ENCODE peak calls at places on chromosomes 4 and X, in five cellular contexts. One of them, this sample, is unnamed.

GRCh38 chr4:5996641-5997040 is 21.6 kb downstream of the C4orf50 start:
- DNase-seq in NCI-H1092 treated with DMSO at 0.1 percent for 48 hours: peak
- DNase-seq in AG04450: no peak
- DNase-seq in activated CD4-positive, alpha-beta T cell treated with anti-CD3 and anti-CD28 coated beads for 4 hours: no peak
- DNase-seq in NCI-H345: peak
- DNase-seq in this sample: no peak

GRCh38 chr4:915595-915994 is 16.5 kb downstream of the GAK start:
- DNase-seq in NCI-H1092 treated with DMSO at 0.1 percent for 48 hours: no peak
- DNase-seq in AG04450: no peak
- DNase-seq in activated CD4-positive, alpha-beta T cell treated with anti-CD3 and anti-CD28 coated beads for 4 hours: no peak
- DNase-seq in NCI-H345: no peak
- DNase-seq in this sample: no peak

GRCh38 chr4:99885063-99885664 is 9.1 kb downstream of the LAMTOR3 start:
- DNase-seq in NCI-H1092 treated with DMSO at 0.1 percent for 48 hours: peak
- DNase-seq in AG04450: no peak
- DNase-seq in activated CD4-positive, alpha-beta T cell treated with anti-CD3 and anti-CD28 coated beads for 4 hours: peak
- DNase-seq in NCI-H345: peak
- DNase-seq in this sample: peak

GRCh38 chr4:176031927-176032326 is 33.7 kb upstream of the WDR17 start:
- DNase-seq in NCI-H1092 treated with DMSO at 0.1 percent for 48 hours: no peak
- DNase-seq in AG04450: no peak
- DNase-seq in activated CD4-positive, alpha-beta T cell treated with anti-CD3 and anti-CD28 coated beads for 4 hours: no peak
- DNase-seq in NCI-H345: no peak
- DNase-seq in this sample: no peak

GRCh38 chrX:10117864-10118377 is 38.9 kb upstream of the CLCN4 start:
- DNase-seq in NCI-H1092 treated with DMSO at 0.1 percent for 48 hours: no peak
- DNase-seq in AG04450: no peak
- DNase-seq in activated CD4-positive, alpha-beta T cell treated with anti-CD3 and anti-CD28 coated beads for 4 hours: no peak
- DNase-seq in NCI-H345: no peak
- DNase-seq in this sample: no peak

GRCh38 chrX:46837543-46838481 is 969 bp downstream of the RP2 start:
- DNase-seq in NCI-H1092 treated with DMSO at 0.1 percent for 48 hours: no peak
- DNase-seq in AG04450: no peak
- DNase-seq in activated CD4-positive, alpha-beta T cell treated with anti-CD3 and anti-CD28 coated beads for 4 hours: no peak
- DNase-seq in NCI-H345: no peak
- DNase-seq in this sample: no peak

GRCh38 chr4:40614031-40614430 is 15.6 kb downstream of the RBM47 start:
- DNase-seq in NCI-H1092 treated with DMSO at 0.1 percent for 48 hours: no peak
- DNase-seq in AG04450: no peak
- DNase-seq in activated CD4-positive, alpha-beta T cell treated with anti-CD3 and anti-CD28 coated beads for 4 hours: no peak
- DNase-seq in NCI-H345: no peak
- DNase-seq in this sample: no peak

GRCh38 chr4:26459054-26459755 is 31.1 kb downstream of the CCKAR start:
- DNase-seq in NCI-H1092 treated with DMSO at 0.1 percent for 48 hours: peak
- DNase-seq in AG04450: peak
- DNase-seq in activated CD4-positive, alpha-beta T cell treated with anti-CD3 and anti-CD28 coated beads for 4 hours: no peak
- DNase-seq in NCI-H345: no peak
- DNase-seq in this sample: peak

GRCh38 chr4:92183825-92184224 is 119.9 kb upstream of the GRID2 start:
- DNase-seq in NCI-H1092 treated with DMSO at 0.1 percent for 48 hours: no peak
- DNase-seq in AG04450: no peak
- DNase-seq in activated CD4-positive, alpha-beta T cell treated with anti-CD3 and anti-CD28 coated beads for 4 hours: no peak
- DNase-seq in NCI-H345: no peak
- DNase-seq in this sample: no peak

GRCh38 chr4:48379587-48380140 is 38.3 kb downstream of the SLAIN2 start:
- DNase-seq in NCI-H1092 treated with DMSO at 0.1 percent for 48 hours: no peak
- DNase-seq in AG04450: no peak
- DNase-seq in activated CD4-positive, alpha-beta T cell treated with anti-CD3 and anti-CD28 coated beads for 4 hours: no peak
- DNase-seq in NCI-H345: no peak
- DNase-seq in this sample: no peak

GRCh38 chr4:108834787-108835384 is 72.0 kb upstream of the ETNPPL start:
- DNase-seq in NCI-H1092 treated with DMSO at 0.1 percent for 48 hours: peak
- DNase-seq in AG04450: peak
- DNase-seq in activated CD4-positive, alpha-beta T cell treated with anti-CD3 and anti-CD28 coated beads for 4 hours: no peak
- DNase-seq in NCI-H345: no peak
- DNase-seq in this sample: no peak

GRCh38 chr4:48907706-48908477 is 1.3 kb upstream of the OCIAD2 start:
- DNase-seq in NCI-H1092 treated with DMSO at 0.1 percent for 48 hours: no peak
- DNase-seq in AG04450: no peak
- DNase-seq in activated CD4-positive, alpha-beta T cell treated with anti-CD3 and anti-CD28 coated beads for 4 hours: no peak
- DNase-seq in NCI-H345: no peak
- DNase-seq in this sample: no peak

GRCh38 chr4:150348079-150348478 is 233.9 kb upstream of the MAB21L2 start:
- DNase-seq in NCI-H1092 treated with DMSO at 0.1 percent for 48 hours: no peak
- DNase-seq in AG04450: no peak
- DNase-seq in activated CD4-positive, alpha-beta T cell treated with anti-CD3 and anti-CD28 coated beads for 4 hours: no peak
- DNase-seq in NCI-H345: no peak
- DNase-seq in this sample: no peak

GRCh38 chrX:135931644-135932487 is 38.4 kb downstream of the SAGE1 start:
- DNase-seq in NCI-H1092 treated with DMSO at 0.1 percent for 48 hours: peak
- DNase-seq in AG04450: no peak
- DNase-seq in activated CD4-positive, alpha-beta T cell treated with anti-CD3 and anti-CD28 coated beads for 4 hours: peak
- DNase-seq in NCI-H345: peak
- DNase-seq in this sample: peak

GRCh38 chr4:72295966-72296557 is 264.3 kb downstream of the NPFFR2 start:
- DNase-seq in NCI-H1092 treated with DMSO at 0.1 percent for 48 hours: peak
- DNase-seq in AG04450: peak
- DNase-seq in activated CD4-positive, alpha-beta T cell treated with anti-CD3 and anti-CD28 coated beads for 4 hours: no peak
- DNase-seq in NCI-H345: peak
- DNase-seq in this sample: no peak

GRCh38 chr4:13918110-13918509 is 290.6 kb upstream of the BOD1L1 start:
- DNase-seq in NCI-H1092 treated with DMSO at 0.1 percent for 48 hours: no peak
- DNase-seq in AG04450: peak
- DNase-seq in activated CD4-positive, alpha-beta T cell treated with anti-CD3 and anti-CD28 coated beads for 4 hours: no peak
- DNase-seq in NCI-H345: no peak
- DNase-seq in this sample: no peak

GRCh38 chr4:84070293-84070692 is 428.8 kb downstream of the NKX6-1 start:
- DNase-seq in NCI-H1092 treated with DMSO at 0.1 percent for 48 hours: no peak
- DNase-seq in AG04450: no peak
- DNase-seq in activated CD4-positive, alpha-beta T cell treated with anti-CD3 and anti-CD28 coated beads for 4 hours: no peak
- DNase-seq in NCI-H345: no peak
- DNase-seq in this sample: no peak